ENCODE peak calls at places on chromosomes 1 and 21, in six cellular contexts. W is esophagus squamous epithelium, L is K562, I is IMR-90, C is adrenal gland, V is GM12892. Y is an unnamed sample.

GRCh38 chr1:212930986-212931678 is 19.2 kb upstream of the VASH2 start:
- DNase-seq in W (no peak), L (no peak), I (no peak), C (no peak), V (no peak), Y (no peak)

GRCh38 chr1:32702599-32703478 is at the start of gene SYNC:
- DNase-seq in W (no peak), L (peak), I (peak), C (peak), V (peak), Y (peak)

GRCh38 chr21:42653492-42654061 is at the start of gene PDE9A:
- DNase-seq in W (no peak), L (no peak), I (no peak), C (peak), V (no peak), Y (no peak)

GRCh38 chr1:230191839-230192238 is 124.8 kb downstream of the GALNT2 start:
- DNase-seq in W (no peak), L (no peak), I (no peak), C (no peak), V (no peak), Y (no peak)

GRCh38 chr1:213541641-213542040 is 446.1 kb upstream of the PROX1 start:
- DNase-seq in W (no peak), L (no peak), I (no peak), C (no peak), V (no peak), Y (no peak)

GRCh38 chr1:55076356-55076755 is 37.0 kb downstream of the PCSK9 start:
- DNase-seq in W (no peak), L (no peak), I (no peak), C (no peak), V (no peak), Y (no peak)

GRCh38 chr1:163412216-163412615 is 90.5 kb downstream of the NUF2 start:
- DNase-seq in W (no peak), L (no peak), I (no peak), C (no peak), V (no peak), Y (no peak)

GRCh38 chr1:154429118-154429517 is 24.0 kb downstream of the IL6R start:
- DNase-seq in W (no peak), L (no peak), I (no peak), C (no peak), V (no peak), Y (no peak)

GRCh38 chr1:79110749-79111148 is 104.2 kb upstream of the ADGRL4 start:
- DNase-seq in W (no peak), L (no peak), I (no peak), C (no peak), V (no peak), Y (no peak)

GRCh38 chr1:243851129-243851756 is 1.2 kb upstream of the AKT3 start:
- DNase-seq in W (no peak), L (no peak), I (peak), C (no peak), V (no peak), Y (no peak)

GRCh38 chr1:18581420-18581880 is 49.2 kb upstream of the PAX7 start:
- DNase-seq in W (no peak), L (peak), I (no peak), C (peak), V (peak), Y (no peak)

GRCh38 chr1:59150537-59151386 is 146.1 kb upstream of the FGGY start:
- DNase-seq in W (no peak), L (peak), I (peak), C (peak), V (no peak), Y (peak)

GRCh38 chr1:93552751-93553455 is 105.0 kb downstream of the FNBP1L start:
- DNase-seq in W (no peak), L (peak), I (peak), C (no peak), V (no peak), Y (no peak)

GRCh38 chr1:90402893-90403849 is 313.9 kb downstream of the BARHL2 start:
- DNase-seq in W (no peak), L (peak), I (peak), C (peak), V (no peak), Y (no peak)

GRCh38 chr21:45806042-45806441 is 162.5 kb downstream of the PCBP3 start:
- DNase-seq in W (no peak), L (no peak), I (no peak), C (no peak), V (no peak), Y (no peak)

GRCh38 chr21:43766734-43767497 is 9.2 kb downstream of the CSTB start:
- DNase-seq in W (no peak), L (no peak), I (no peak), C (no peak), V (no peak), Y (no peak)
- TF ChIP-seq POLR2A in W (no peak), L (no peak), I (no peak), C (no peak), V (no peak), Y (no peak)

GRCh38 chr1:205749094-205749825 is 722 bp downstream of the NUCKS1 start:
- DNase-seq in W (peak), L (peak), I (peak), C (peak), V (peak), Y (peak)
- TF ChIP-seq POLR2A in W (peak), L (peak), I (no peak), C (peak), V (peak), Y (no peak)

DNA sequence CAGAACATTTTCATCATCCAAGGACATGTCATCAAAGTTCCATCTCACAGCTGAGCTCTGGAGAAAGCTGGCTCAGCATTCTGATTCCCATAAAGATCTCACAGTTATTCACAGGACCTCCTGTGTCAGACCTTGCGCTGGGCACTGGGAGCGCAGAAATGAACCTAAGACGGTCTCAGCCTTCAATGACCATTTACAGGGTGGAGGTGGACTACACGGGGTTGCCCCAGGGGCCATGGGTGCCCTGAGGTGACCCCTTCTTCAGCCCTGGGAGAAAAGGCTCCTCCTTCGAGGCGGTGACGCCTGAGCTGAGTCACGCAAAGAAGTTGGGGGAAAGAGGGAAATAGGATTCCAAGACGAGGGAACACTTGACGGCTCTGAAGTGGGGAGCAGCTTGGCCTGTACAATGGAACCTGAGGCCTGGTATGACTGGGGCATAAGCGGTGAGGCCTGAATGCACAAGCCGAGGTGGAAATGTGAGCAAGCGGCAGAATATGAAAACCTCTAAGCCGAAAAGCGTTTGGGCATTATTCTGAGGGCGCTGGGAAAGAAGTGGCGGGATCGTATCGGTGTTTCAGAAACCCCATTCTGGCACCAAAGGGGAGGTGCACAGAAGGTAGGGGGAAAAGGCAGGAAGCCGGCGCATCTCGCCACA is 787 bp downstream of the CC2D1B start:
- DNase-seq in W (no peak), L (peak), I (peak), C (peak), V (no peak), Y (peak)
- TF ChIP-seq POLR2A in W (no peak), L (peak), I (peak), C (no peak), V (no peak), Y (no peak)

GRCh38 chr1:175364424-175365076 is 172.0 kb upstream of the KIAA0040 start:
- DNase-seq in W (no peak), L (no peak), I (no peak), C (no peak), V (no peak), Y (no peak)

GRCh38 chr1:175367896-175368295 is 175.3 kb upstream of the KIAA0040 start:
- DNase-seq in W (no peak), L (no peak), I (no peak), C (no peak), V (no peak), Y (no peak)

GRCh38 chr1:175360016-175360415 is 167.4 kb upstream of the KIAA0040 start:
- DNase-seq in W (no peak), L (no peak), I (no peak), C (no peak), V (no peak), Y (no peak)

GRCh38 chr1:175367039-175367758 is 174.6 kb upstream of the KIAA0040 start:
- DNase-seq in W (no peak), L (no peak), I (no peak), C (no peak), V (no peak), Y (no peak)

GRCh38 chr1:175363046-175363445 is 170.5 kb upstream of the KIAA0040 start:
- DNase-seq in W (no peak), L (no peak), I (no peak), C (no peak), V (no peak), Y (no peak)
- TF ChIP-seq POLR2A in W (no peak), L (no peak), I (no peak), C (no peak), V (no peak), Y (no peak)

GRCh38 chr1:67058242-67058641 is 4.3 kb upstream of the SLC35D1 start:
- DNase-seq in W (no peak), L (no peak), I (no peak), C (no peak), V (no peak), Y (no peak)

GRCh38 chr1:67052741-67053534 is 1.0 kb downstream of the SLC35D1 start:
- DNase-seq in W (peak), L (peak), I (peak), C (peak), V (peak), Y (peak)

GRCh38 chr1:67058761-67059160 is 4.8 kb upstream of the SLC35D1 start:
- DNase-seq in W (no peak), L (no peak), I (peak), C (no peak), V (no peak), Y (no peak)

GRCh38 chr1:67053785-67054759 is at the start of gene SLC35D1:
- DNase-seq in W (peak), L (peak), I (peak), C (peak), V (peak), Y (peak)

GRCh38 chr1:67053535-67053784 is 488 bp downstream of the SLC35D1 start:
- DNase-seq in W (no peak), L (peak), I (no peak), C (peak), V (no peak), Y (no peak)
- TF ChIP-seq POLR2A in W (no peak), L (no peak), I (no peak), C (no peak), V (no peak), Y (no peak)

GRCh38 chr21:36704281-36704957 is 5.5 kb downstream of the SIM2 start:
- DNase-seq in W (no peak), L (no peak), I (peak), C (no peak), V (no peak), Y (no peak)
- TF ChIP-seq POLR2A in W (no peak), L (no peak), I (no peak), C (no peak), V (no peak), Y (no peak)

GRCh38 chr1:160548183-160548582 is 25.1 kb upstream of the SLAMF6 start:
- DNase-seq in W (no peak), L (no peak), I (no peak), C (no peak), V (no peak), Y (no peak)

GRCh38 chr1:160547371-160547901 is 24.4 kb upstream of the SLAMF6 start:
- DNase-seq in W (no peak), L (no peak), I (no peak), C (no peak), V (no peak), Y (no peak)

GRCh38 chr1:160548960-160549664 is 26.1 kb upstream of the SLAMF6 start:
- DNase-seq in W (no peak), L (peak), I (no peak), C (no peak), V (peak), Y (no peak)

GRCh38 chr1:160544647-160545046 is 21.6 kb upstream of the SLAMF6 start:
- DNase-seq in W (no peak), L (peak), I (peak), C (no peak), V (no peak), Y (no peak)

DNA sequence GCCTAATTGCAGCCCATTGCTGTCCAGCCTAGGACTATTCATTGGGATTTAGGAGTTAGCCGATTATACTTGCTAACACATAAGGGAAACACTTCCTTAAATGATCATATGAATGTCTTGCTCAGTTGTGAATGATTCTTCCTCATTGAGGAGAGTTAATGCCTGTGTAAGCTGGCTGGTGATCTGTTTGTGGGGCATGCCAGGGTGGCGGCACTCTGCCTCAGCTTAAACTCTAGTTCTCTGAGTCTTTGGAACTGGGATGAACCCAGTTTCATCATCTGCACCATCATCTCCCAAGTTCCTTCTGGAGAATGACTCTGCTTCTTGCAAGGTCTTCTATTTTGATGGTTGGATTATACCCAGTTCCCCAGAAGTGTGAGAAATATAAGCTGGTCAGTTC is 23.9 kb upstream of the SLAMF6 start:
- DNase-seq in W (no peak), L (no peak), I (no peak), C (no peak), V (no peak), Y (peak)
- TF ChIP-seq POLR2A in W (no peak), L (no peak), I (no peak), C (no peak), V (no peak), Y (no peak)

GRCh38 chr21:16302851-16303282 is 573.1 kb downstream of the USP25 start:
- DNase-seq in W (no peak), L (no peak), I (peak), C (peak), V (no peak), Y (peak)
- TF ChIP-seq POLR2A in W (no peak), L (no peak), I (no peak), C (no peak), V (no peak), Y (no peak)

GRCh38 chr21:36059823-36060158 is 535 bp downstream of the SETD4 start:
- DNase-seq in W (peak), L (peak), I (no peak), C (peak), V (peak), Y (peak)
- TF ChIP-seq POLR2A in W (no peak), L (no peak), I (no peak), C (no peak), V (no peak), Y (no peak)

Y was measured in lower leg skin.